ENCODE peak calls at places on chromosomes 3 and 15, in ten cellular contexts. E, D, H, T, S, K, N, J, B and I are unnamed samples.

GRCh38 chr3:98903705-98904481 is 2.4 kb upstream of the DCBLD2 start:
- DNase-seq in E (no peak), D (no peak), H (no peak), T (no peak), S (no peak), K (no peak), N (no peak), J (no peak), B (no peak), I (no peak)

GRCh38 chr3:42778644-42779043 is 5.6 kb upstream of the CCDC13 start:
- DNase-seq in E (peak; percentile 20), D (no peak), H (no peak), T (no peak), S (no peak), K (no peak), N (no peak), J (no peak), B (peak; percentile 87), I (no peak)

GRCh38 chr3:140341817-140342403 is 336.0 kb upstream of the TRIM42 start:
- DNase-seq in E (no peak), D (no peak), H (no peak), T (no peak), S (no peak), K (no peak), N (no peak), J (no peak), B (no peak), I (no peak)

GRCh38 chr3:18295171-18295920 is 129.8 kb downstream of the SATB1 start:
- DNase-seq in E (peak; percentile 52), D (no peak), H (no peak), T (peak; percentile 46), S (peak; percentile 68), K (no peak), N (peak; percentile 37), J (no peak), B (peak; percentile 46), I (no peak)

GRCh38 chr3:161386991-161387390 is 15.7 kb upstream of the SPTSSB start:
- DNase-seq in E (no peak), D (no peak), H (no peak), T (no peak), S (no peak), K (no peak), N (no peak), J (no peak), B (no peak), I (no peak)

GRCh38 chr3:149277338-149277813 is 55.7 kb upstream of the CP start:
- DNase-seq in E (no peak), D (no peak), H (no peak), T (no peak), S (peak; percentile 70), K (no peak), N (no peak), J (no peak), B (peak; percentile 84), I (no peak)

GRCh38 chr15:90851945-90852344 is 16.4 kb upstream of the FURIN start:
- DNase-seq in E (no peak), D (no peak), H (no peak), T (no peak), S (peak; percentile 33), K (no peak), N (no peak), J (no peak), B (no peak), I (no peak)

GRCh38 chr15:41567870-41568269 is 8.9 kb downstream of the TYRO3 start:
- DNase-seq in E (no peak), D (no peak), H (no peak), T (no peak), S (no peak), K (no peak), N (no peak), J (no peak), B (no peak), I (no peak)

GRCh38 chr3:131193671-131194291 is 167.1 kb downstream of the NEK11 start:
- DNase-seq in E (no peak), D (no peak), H (no peak), T (no peak), S (no peak), K (no peak), N (no peak), J (no peak), B (no peak), I (no peak)

GRCh38 chr3:184332370-184333090 is 4.9 kb upstream of the FAM131A start:
- DNase-seq in E (no peak), D (no peak), H (no peak), T (peak; percentile 34), S (no peak), K (no peak), N (no peak), J (no peak), B (peak; percentile 95), I (no peak)

GRCh38 chr15:39025331-39025730 is 460.7 kb upstream of the RASGRP1 start:
- DNase-seq in E (no peak), D (no peak), H (no peak), T (no peak), S (no peak), K (no peak), N (no peak), J (no peak), B (peak; percentile 25), I (no peak)

GRCh38 chr15:27853624-27854455 is 245.3 kb downstream of the OCA2 start:
- DNase-seq in E (no peak), D (no peak), H (no peak), T (no peak), S (no peak), K (no peak), N (no peak), J (no peak), B (no peak), I (no peak)

GRCh38 chr3:190546881-190547510 is 33.1 kb downstream of the IL1RAP start:
- DNase-seq in E (no peak), D (no peak), H (no peak), T (no peak), S (no peak), K (no peak), N (no peak), J (no peak), B (no peak), I (no peak)

GRCh38 chr3:190545260-190545659 is 31.4 kb downstream of the IL1RAP start:
- DNase-seq in E (no peak), D (no peak), H (no peak), T (no peak), S (no peak), K (no peak), N (no peak), J (no peak), B (no peak), I (no peak)

GRCh38 chr3:190543656-190544055 is 29.8 kb downstream of the IL1RAP start:
- DNase-seq in E (no peak), D (no peak), H (no peak), T (no peak), S (no peak), K (no peak), N (no peak), J (no peak), B (no peak), I (no peak)

GRCh38 chr3:190552021-190552420 is 38.1 kb downstream of the IL1RAP start:
- DNase-seq in E (no peak), D (no peak), H (no peak), T (no peak), S (no peak), K (no peak), N (no peak), J (no peak), B (no peak), I (no peak)

DNA sequence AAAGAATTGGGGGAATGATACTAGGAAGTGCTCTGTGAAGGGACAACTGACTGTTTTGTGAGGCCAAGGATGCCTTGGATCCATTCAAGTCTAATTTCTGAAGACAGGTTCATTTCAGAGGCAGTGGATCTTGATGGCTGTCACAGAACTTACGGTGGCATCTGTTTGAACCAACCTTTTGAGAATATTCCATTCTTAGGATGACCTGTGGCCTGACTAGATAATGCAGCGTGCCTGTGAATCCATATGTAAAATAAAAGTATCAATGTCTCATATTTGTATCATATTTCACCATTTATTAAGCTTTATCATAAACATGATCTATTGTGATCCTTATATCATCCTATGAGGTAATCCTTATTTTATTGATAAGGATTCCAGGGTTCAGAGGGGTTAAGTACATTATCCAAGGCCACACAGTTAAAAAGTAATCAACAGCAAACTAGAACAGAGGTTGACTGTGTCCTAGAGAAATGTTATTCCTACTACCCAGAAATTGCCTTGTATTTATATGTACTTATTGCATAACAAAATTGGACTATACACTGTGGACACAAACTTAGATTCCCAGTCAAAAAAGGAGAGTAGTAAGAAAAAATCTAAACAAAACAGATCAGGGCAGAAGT is 34.3 kb downstream of the IL1RAP start:
- DNase-seq in E (no peak), D (no peak), H (no peak), T (no peak), S (no peak), K (no peak), N (no peak), J (no peak), B (no peak), I (no peak)
- H3K4me3 ChIP-seq in E (no peak overlapping the region), D (no peak overlapping the region), H (no peak overlapping the region), T (no peak overlapping the region), S (no peak overlapping the region), K (no peak overlapping the region), N (no peak overlapping the region), J (no peak overlapping the region), B (no peak overlapping the region), I (no peak overlapping the region)

DNA sequence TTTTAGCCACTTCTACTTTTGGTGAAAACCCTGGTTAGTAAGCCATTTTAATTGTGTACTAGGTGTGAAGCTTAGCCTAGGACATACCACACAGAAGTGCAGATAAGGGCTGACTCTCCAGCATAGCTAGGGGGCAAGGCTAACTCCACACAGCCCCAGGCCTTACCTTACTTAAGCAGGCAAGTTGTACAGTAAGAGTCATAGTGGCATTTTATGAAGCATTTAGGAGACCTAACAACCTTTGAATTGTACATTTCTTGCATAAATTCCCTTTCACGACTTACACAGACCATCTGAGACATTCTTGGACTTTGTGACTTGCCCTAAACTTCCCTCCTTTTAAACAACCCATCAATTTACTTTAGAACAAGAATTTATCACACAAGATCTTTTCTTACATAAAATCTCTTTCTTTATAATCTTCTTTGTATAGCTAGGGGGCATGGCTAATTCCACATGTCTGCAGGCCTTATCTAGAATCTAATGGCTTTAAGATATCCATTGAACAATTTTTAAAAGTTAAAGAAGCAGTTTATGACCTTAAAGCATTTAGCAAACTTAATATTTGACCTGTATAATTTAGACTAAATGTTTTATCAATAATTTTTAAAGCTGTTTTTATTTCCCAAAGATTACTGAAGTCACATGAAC is 18.7 kb upstream of the SKIL start:
- DNase-seq in E (no peak), D (no peak), H (no peak), T (no peak), S (no peak), K (no peak), N (no peak), J (no peak), B (no peak), I (no peak)
- H3K9me3 ChIP-seq in E (no peaks in the 10 kb centered on the region), D (peaks cover 5% of the 10 kb centered on the region), H (no peaks in the 10 kb centered on the region), T (no peaks in the 10 kb centered on the region), S (peaks cover 38% of the 10 kb centered on the region), K (no peaks in the 10 kb centered on the region), N (peaks cover 2% of the 10 kb centered on the region), J (no peaks in the 10 kb centered on the region), B (peaks cover 3% of the 10 kb centered on the region), I (no peaks in the 10 kb centered on the region)

GRCh38 chr3:194142156-194142910 is 6.4 kb downstream of the HES1 start:
- DNase-seq in E (peak; percentile 35), D (no peak), H (peak; percentile 71), T (peak; percentile 89), S (no peak), K (peak; percentile 56), N (peak; percentile 44), J (no peak), B (no peak), I (peak; percentile 29)
- H3K4me3 ChIP-seq in E (no peak overlapping the region), D (no peak overlapping the region), H (no peak overlapping the region), T (no peak overlapping the region), S (no peak overlapping the region), K (no peak overlapping the region), N (peak overlapping the region; percentile 33), J (no peak overlapping the region), B (no peak overlapping the region), I (no peak overlapping the region)

GRCh38 chr15:35689266-35689665 is 143.3 kb upstream of the DPH6 start:
- DNase-seq in E (no peak), D (no peak), H (no peak), T (no peak), S (no peak), K (no peak), N (no peak), J (no peak), B (no peak), I (no peak)
- H3K9me3 ChIP-seq in E (no peaks in the 10 kb centered on the region), D (no peaks in the 10 kb centered on the region), H (no peaks in the 10 kb centered on the region), T (no peaks in the 10 kb centered on the region), S (no peaks in the 10 kb centered on the region), K (no peaks in the 10 kb centered on the region), N (no peaks in the 10 kb centered on the region), J (no peaks in the 10 kb centered on the region), B (no peaks in the 10 kb centered on the region), I (no peaks in the 10 kb centered on the region)